ENCODE peak calls at places on chromosomes 4 and X, in four cellular contexts. One of them, this sample, is unnamed.
A peak's percentile ranks its signal among the peaks of the same experiment; 100 is the strongest.

GRCh38 chr4:147349199-147349598 is 131.7 kb upstream of the EDNRA start:
- DNase-seq in tibial artery: no peak
- DNase-seq in HepG2: no peak
- DNase-seq in uterus: no peak
- DNase-seq in this sample: no peak

GRCh38 chr4:127870688-127871087 is 10.0 kb upstream of the PLK4 start:
- DNase-seq in tibial artery: no peak
- DNase-seq in uterus: no peak
- DNase-seq in HepG2: no peak
- DNase-seq in this sample: no peak

GRCh38 chrX:124239911-124240310 is 92.5 kb upstream of the TEX13D start:
- DNase-seq in tibial artery: no peak
- DNase-seq in HepG2: no peak
- DNase-seq in uterus: no peak
- DNase-seq in this sample: no peak

GRCh38 chr4:151990201-151990600 is 229.4 kb upstream of the GATB start:
- DNase-seq in HepG2: no peak
- DNase-seq in tibial artery: no peak
- DNase-seq in uterus: no peak
- DNase-seq in this sample: no peak

GRCh38 chr4:163157157-163157556 is 9.5 kb downstream of the NAF1 start:
- DNase-seq in uterus: no peak
- DNase-seq in tibial artery: no peak
- DNase-seq in HepG2: no peak
- DNase-seq in this sample: no peak

GRCh38 chr4:184282895-184283654 is 65.4 kb upstream of the ENPP6 start:
- DNase-seq in HepG2: no peak
- DNase-seq in tibial artery: no peak
- DNase-seq in uterus: no peak
- DNase-seq in this sample: peak; percentile 11

GRCh38 chrX:12791253-12792228 is at the start of gene PRPS2:
- DNase-seq in tibial artery: peak; percentile 70
- DNase-seq in HepG2: peak; percentile 16
- DNase-seq in uterus: peak; percentile 72
- DNase-seq in this sample: no peak

GRCh38 chrX:34126011-34126410 is 6.1 kb downstream of the FAM47A start:
- DNase-seq in tibial artery: no peak
- DNase-seq in HepG2: no peak
- DNase-seq in uterus: no peak
- DNase-seq in this sample: no peak

GRCh38 chr4:52051213-52051614 is at the start of gene SPATA18:
- DNase-seq in HepG2: no peak
- DNase-seq in uterus: peak; percentile 43
- DNase-seq in tibial artery: no peak
- DNase-seq in this sample: no peak

GRCh38 chr4:112266823-112267222 is 18.9 kb downstream of the TIFA start:
- DNase-seq in tibial artery: no peak
- DNase-seq in HepG2: no peak
- DNase-seq in uterus: no peak
- DNase-seq in this sample: no peak
- H3K36me3 ChIP-seq in tibial artery: peaks cover under 1% of the 10 kb centered on the region
- H3K36me3 ChIP-seq in HepG2: peaks cover 50% of the 10 kb centered on the region
- H3K36me3 ChIP-seq in uterus: no peaks in the 10 kb centered on the region
- H3K36me3 ChIP-seq in this sample: peaks cover 2% of the 10 kb centered on the region

DNA sequence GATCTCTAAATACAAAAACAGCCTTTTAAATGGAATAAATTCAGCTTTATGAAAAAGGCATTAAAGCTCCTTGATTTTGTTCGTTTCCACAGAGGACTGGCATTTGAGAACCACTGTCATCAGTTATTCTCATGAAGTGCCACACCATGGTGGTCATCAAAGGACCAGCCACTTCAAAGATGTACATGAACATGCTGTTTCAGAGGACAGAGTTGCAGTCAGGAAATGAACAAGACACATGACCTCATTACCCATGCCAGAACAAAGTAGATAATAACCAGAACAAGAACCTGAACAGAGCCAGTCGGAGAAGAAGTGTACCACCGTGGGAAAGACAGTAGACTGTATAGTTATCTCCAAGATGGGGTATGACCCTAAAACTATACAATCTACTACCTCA is 122.7 kb upstream of the HSD17B10 start:
- DNase-seq in HepG2: no peak
- DNase-seq in uterus: no peak
- DNase-seq in tibial artery: no peak
- DNase-seq in this sample: no peak
- H3K36me3 ChIP-seq in HepG2: peaks cover 70% of the 10 kb centered on the region
- H3K36me3 ChIP-seq in uterus: no peaks in the 10 kb centered on the region
- H3K36me3 ChIP-seq in tibial artery: peaks cover 34% of the 10 kb centered on the region
- H3K36me3 ChIP-seq in this sample: peaks cover 76% of the 10 kb centered on the region

DNA sequence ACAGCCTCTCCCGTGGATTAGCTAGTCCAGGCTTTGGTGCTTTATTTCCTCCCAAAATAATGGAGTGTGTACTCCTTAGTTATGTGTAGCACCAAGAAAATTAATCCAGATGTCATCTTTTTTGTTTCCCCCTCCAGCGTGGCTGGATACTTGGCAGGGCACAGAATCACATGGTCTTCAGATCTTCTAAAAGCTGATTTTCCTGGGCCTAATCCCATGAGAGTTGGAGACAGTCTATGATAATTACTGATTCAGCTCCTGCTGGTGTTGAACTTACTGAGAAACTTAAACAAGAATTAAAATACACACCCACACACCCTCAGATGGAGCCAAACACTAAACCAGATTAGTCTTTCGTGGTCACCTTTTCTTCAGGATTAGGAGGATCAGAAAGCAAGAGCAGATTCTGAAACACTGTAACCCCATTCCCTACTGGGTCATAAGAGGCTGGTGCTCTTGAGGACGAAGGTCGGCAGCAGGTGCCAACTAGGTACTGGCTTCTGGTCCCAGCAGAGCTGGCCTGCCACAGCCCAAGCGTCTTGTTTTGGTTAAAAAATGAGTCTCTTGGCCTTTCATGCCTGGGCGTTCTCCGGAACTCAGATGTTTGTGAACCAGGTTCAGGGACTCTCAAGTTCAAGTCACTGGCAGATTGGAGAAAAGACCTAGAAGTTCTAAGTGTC is 23.3 kb upstream of the NAP1L5 start:
- DNase-seq in uterus: no peak
- DNase-seq in tibial artery: no peak
- DNase-seq in HepG2: no peak
- DNase-seq in this sample: no peak
- H3K36me3 ChIP-seq in uterus: no peaks in the 10 kb centered on the region
- H3K36me3 ChIP-seq in tibial artery: peaks cover 19% of the 10 kb centered on the region
- H3K36me3 ChIP-seq in HepG2: peaks cover under 1% of the 10 kb centered on the region
- H3K36me3 ChIP-seq in this sample: peaks cover 14% of the 10 kb centered on the region

DNA sequence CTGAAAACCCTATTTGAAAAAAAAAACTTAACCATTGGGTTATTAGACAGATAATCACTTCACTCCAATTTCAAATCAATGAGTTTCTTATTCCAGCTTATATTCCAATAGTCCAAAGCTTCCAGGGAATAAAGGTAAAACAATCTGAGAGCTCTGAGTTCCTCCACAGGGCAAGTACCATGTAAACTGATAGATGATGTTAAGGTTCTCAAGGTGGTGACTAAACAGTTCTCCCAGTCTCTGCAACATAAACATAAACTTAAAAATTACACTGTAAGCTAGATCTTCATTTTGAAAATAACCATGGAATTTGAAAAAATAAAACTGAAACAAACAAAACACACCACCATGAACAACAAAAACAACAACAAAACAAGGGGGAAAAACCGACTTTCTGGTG is 22.3 kb upstream of the CD38 start:
- DNase-seq in tibial artery: no peak
- DNase-seq in HepG2: no peak
- DNase-seq in uterus: no peak
- DNase-seq in this sample: no peak
- H3K36me3 ChIP-seq in tibial artery: no peaks in the 10 kb centered on the region
- H3K36me3 ChIP-seq in HepG2: no peaks in the 10 kb centered on the region
- H3K36me3 ChIP-seq in uterus: no peaks in the 10 kb centered on the region
- H3K36me3 ChIP-seq in this sample: no peaks in the 10 kb centered on the region

GRCh38 chr4:78568640-78569261 is 17.2 kb downstream of the ANXA3 start:
- DNase-seq in uterus: no peak
- DNase-seq in HepG2: peak; percentile 18
- DNase-seq in tibial artery: no peak
- DNase-seq in this sample: no peak
- H3K36me3 ChIP-seq in uterus: no peaks in the 10 kb centered on the region
- H3K36me3 ChIP-seq in HepG2: no peaks in the 10 kb centered on the region
- H3K36me3 ChIP-seq in tibial artery: no peaks in the 10 kb centered on the region
- H3K36me3 ChIP-seq in this sample: no peaks in the 10 kb centered on the region

GRCh38 chrX:45846328-45846727 is 645.7 kb upstream of the DIPK2B start:
- DNase-seq in HepG2: no peak
- DNase-seq in tibial artery: no peak
- DNase-seq in uterus: no peak
- DNase-seq in this sample: no peak
- H3K36me3 ChIP-seq in HepG2: no peaks in the 10 kb centered on the region
- H3K36me3 ChIP-seq in tibial artery: no peaks in the 10 kb centered on the region
- H3K36me3 ChIP-seq in uterus: no peaks in the 10 kb centered on the region
- H3K36me3 ChIP-seq in this sample: no peaks in the 10 kb centered on the region